ENCODE peak calls at places on chromosomes 11 and 22, in five cellular contexts. T is activated CD4-positive, alpha-beta T cell treated with anti-CD3 and anti-CD28 coated beads for 24 hours; G is head of caudate nucleus; R is endothelial cell; W is pancreas. Z is an unnamed sample.

GRCh38 chr11:6968816-6969215 is 42.6 kb downstream of the ZNF215 start:
- DNase-seq in G (no peak), W (no peak), T (no peak), R (no peak), Z (no peak)

GRCh38 chr11:970319-970871 is 44.7 kb downstream of the AP2A2 start:
- DNase-seq in G (no peak), T (no peak), R (no peak), W (no peak), Z (no peak)

GRCh38 chr11:27471588-27472397 is 797 bp downstream of the LGR4 start:
- DNase-seq in T (no peak), R (peak), W (peak), G (peak), Z (peak)

GRCh38 chr11:20880094-20880493 is 210.7 kb downstream of the NELL1 start:
- DNase-seq in W (no peak), G (no peak), R (no peak), T (no peak), Z (no peak)

GRCh38 chr11:68950268-68950667 is 30.5 kb downstream of the MRGPRD start:
- DNase-seq in R (peak), G (no peak), W (peak), T (no peak), Z (no peak)

GRCh38 chr11:2991477-2992233 is 474 bp downstream of the NAP1L4 start:
- DNase-seq in R (no peak), G (peak), T (peak), W (peak), Z (peak)

GRCh38 chr11:65132988-65133700 is 1.2 kb downstream of the SYVN1 start:
- DNase-seq in G (no peak), R (peak), T (no peak), W (peak), Z (peak)

GRCh38 chr22:35510481-35510934 is 30.1 kb upstream of the RASD2 start:
- DNase-seq in T (no peak), G (no peak), W (no peak), R (no peak), Z (no peak)

GRCh38 chr11:48150213-48150612 is 66.4 kb upstream of the OR4B1 start:
- DNase-seq in G (no peak), W (no peak), R (no peak), T (no peak), Z (peak)

GRCh38 chr11:45145421-45146071 is 893 bp upstream of the PRDM11 start:
- DNase-seq in R (peak), T (no peak), W (no peak), G (no peak), Z (peak)

GRCh38 chr22:19043111-19044085 is 78.8 kb downstream of the DGCR2 start:
- DNase-seq in G (no peak), W (no peak), R (no peak), T (no peak), Z (no peak)

Z was measured in left colon.